ENCODE peak calls at places on chromosomes 3 and 15, in five cellular contexts. One of them, this sample, is unnamed.
A peak's percentile ranks its signal among the peaks of the same experiment; 100 is the strongest.

GRCh38 chr3:70771426-70772147 is 459.1 kb upstream of the MDFIC2 start:
- DNase-seq in H9: no peak
- DNase-seq in neuronal stem cell: no peak
- DNase-seq in mesenchymal stem cell: no peak
- DNase-seq in trophoblast cell: no peak
- DNase-seq in this sample: no peak

GRCh38 chr3:171810278-171811058 is at the start of gene PLD1:
- DNase-seq in H9: no peak
- DNase-seq in neuronal stem cell: peak; percentile 15
- DNase-seq in mesenchymal stem cell: peak; percentile 90
- DNase-seq in trophoblast cell: peak; percentile 98
- DNase-seq in this sample: no peak

GRCh38 chr3:42790714-42791229 is 13.5 kb downstream of the HIGD1A start:
- DNase-seq in H9: no peak
- DNase-seq in neuronal stem cell: no peak
- DNase-seq in mesenchymal stem cell: no peak
- DNase-seq in trophoblast cell: no peak
- DNase-seq in this sample: no peak

GRCh38 chr3:81087607-81088006 is 673.8 kb downstream of the GBE1 start:
- DNase-seq in H9: no peak
- DNase-seq in neuronal stem cell: no peak
- DNase-seq in mesenchymal stem cell: no peak
- DNase-seq in trophoblast cell: no peak
- DNase-seq in this sample: no peak

GRCh38 chr3:19489936-19490335 is 341.6 kb downstream of the KCNH8 start:
- DNase-seq in H9: no peak
- DNase-seq in neuronal stem cell: no peak
- DNase-seq in mesenchymal stem cell: no peak
- DNase-seq in trophoblast cell: no peak
- DNase-seq in this sample: no peak

GRCh38 chr3:193563999-193564398 is 9.3 kb upstream of the ATP13A4 start:
- DNase-seq in H9: peak; percentile 54
- DNase-seq in neuronal stem cell: no peak
- DNase-seq in mesenchymal stem cell: no peak
- DNase-seq in trophoblast cell: peak; percentile 9
- DNase-seq in this sample: no peak

GRCh38 chr3:126835472-126836219 is 131.6 kb downstream of the CHCHD6 start:
- DNase-seq in H9: no peak
- DNase-seq in neuronal stem cell: no peak
- DNase-seq in mesenchymal stem cell: peak; percentile 59
- DNase-seq in trophoblast cell: no peak
- DNase-seq in this sample: no peak

GRCh38 chr3:183123891-183124290 is 24.6 kb upstream of the MCCC1 start:
- DNase-seq in H9: no peak
- DNase-seq in neuronal stem cell: no peak
- DNase-seq in mesenchymal stem cell: peak; percentile 35
- DNase-seq in trophoblast cell: no peak
- DNase-seq in this sample: no peak

GRCh38 chr3:135325726-135326245 is 530.7 kb downstream of the EPHB1 start:
- DNase-seq in H9: no peak
- DNase-seq in neuronal stem cell: no peak
- DNase-seq in mesenchymal stem cell: no peak
- DNase-seq in trophoblast cell: no peak
- DNase-seq in this sample: no peak

GRCh38 chr3:119681279-119681678 is 4.1 kb upstream of the COX17 start:
- DNase-seq in H9: no peak
- DNase-seq in neuronal stem cell: no peak
- DNase-seq in mesenchymal stem cell: peak; percentile 44
- DNase-seq in trophoblast cell: no peak
- DNase-seq in this sample: no peak

GRCh38 chr3:184126006-184126405 is 9.2 kb upstream of the EIF2B5 start:
- DNase-seq in H9: no peak
- DNase-seq in neuronal stem cell: no peak
- DNase-seq in mesenchymal stem cell: no peak
- DNase-seq in trophoblast cell: no peak
- DNase-seq in this sample: no peak

GRCh38 chr3:134850761-134851160 is 55.7 kb downstream of the EPHB1 start:
- DNase-seq in H9: no peak
- DNase-seq in neuronal stem cell: no peak
- DNase-seq in mesenchymal stem cell: no peak
- DNase-seq in trophoblast cell: no peak
- DNase-seq in this sample: no peak

GRCh38 chr3:2851356-2851755 is 258.8 kb downstream of the IL5RA start:
- DNase-seq in H9: no peak
- DNase-seq in neuronal stem cell: no peak
- DNase-seq in mesenchymal stem cell: no peak
- DNase-seq in trophoblast cell: no peak
- DNase-seq in this sample: no peak

GRCh38 chr3:17775073-17775472 is 32.6 kb upstream of the TBC1D5 start:
- DNase-seq in H9: no peak
- DNase-seq in neuronal stem cell: no peak
- DNase-seq in mesenchymal stem cell: no peak
- DNase-seq in trophoblast cell: no peak
- DNase-seq in this sample: no peak

GRCh38 chr3:27883266-27883665 is 161.1 kb upstream of the EOMES start:
- DNase-seq in H9: no peak
- DNase-seq in neuronal stem cell: no peak
- DNase-seq in mesenchymal stem cell: no peak
- DNase-seq in trophoblast cell: no peak
- DNase-seq in this sample: no peak

GRCh38 chr3:97106652-97106989 is 292.2 kb downstream of the EPHA6 start:
- DNase-seq in H9: no peak
- DNase-seq in neuronal stem cell: no peak
- DNase-seq in mesenchymal stem cell: no peak
- DNase-seq in trophoblast cell: no peak
- DNase-seq in this sample: no peak

GRCh38 chr15:89139613-89140499 is 51.6 kb downstream of the ABHD2 start:
- DNase-seq in H9: no peak
- DNase-seq in neuronal stem cell: no peak
- DNase-seq in mesenchymal stem cell: no peak
- DNase-seq in trophoblast cell: no peak
- DNase-seq in this sample: no peak

GRCh38 chr15:68192804-68193521 is 12.2 kb downstream of the CALML4 start:
- DNase-seq in H9: no peak
- DNase-seq in neuronal stem cell: no peak
- DNase-seq in mesenchymal stem cell: no peak
- DNase-seq in trophoblast cell: no peak
- DNase-seq in this sample: no peak

GRCh38 chr15:88810449-88810848 is 7.2 kb downstream of the ACAN start:
- DNase-seq in H9: no peak
- DNase-seq in neuronal stem cell: no peak
- DNase-seq in mesenchymal stem cell: peak; percentile 21
- DNase-seq in trophoblast cell: peak; percentile 72
- DNase-seq in this sample: no peak

GRCh38 chr3:69817988-69818387 is 78.7 kb downstream of the MITF start:
- DNase-seq in H9: no peak
- DNase-seq in neuronal stem cell: no peak
- DNase-seq in mesenchymal stem cell: no peak
- DNase-seq in trophoblast cell: no peak
- DNase-seq in this sample: no peak

GRCh38 chr3:21752749-21753347 is 1.8 kb upstream of the ZNF385D start:
- DNase-seq in H9: no peak
- DNase-seq in neuronal stem cell: no peak
- DNase-seq in mesenchymal stem cell: no peak
- DNase-seq in trophoblast cell: no peak
- DNase-seq in this sample: no peak

DNA sequence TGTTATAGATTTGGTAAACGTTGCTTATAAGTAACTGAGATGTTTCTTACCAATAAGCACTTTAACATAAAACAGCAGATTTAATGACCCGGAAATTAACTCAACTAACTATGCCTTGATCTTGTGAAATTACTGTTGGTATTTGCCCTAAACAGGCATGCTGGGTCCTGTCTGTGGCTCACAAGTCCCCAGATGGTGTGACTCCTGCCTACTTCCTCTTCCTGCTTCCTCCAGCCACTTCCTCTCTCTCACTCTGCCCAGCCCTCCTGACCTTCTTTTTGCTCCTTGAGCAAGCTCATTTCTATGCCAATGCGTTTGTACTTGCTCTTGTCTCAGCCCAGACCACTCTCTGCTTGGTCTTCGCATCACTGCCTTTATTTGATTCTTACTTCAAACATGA is 256.5 kb upstream of the SEMA6D start:
- DNase-seq in H9: no peak
- DNase-seq in neuronal stem cell: no peak
- DNase-seq in mesenchymal stem cell: no peak
- DNase-seq in trophoblast cell: no peak
- DNase-seq in this sample: no peak
- H2BK12ac ChIP-seq in H9: no peak overlapping the region
- H2BK12ac ChIP-seq in neuronal stem cell: no peak overlapping the region
- H2BK12ac ChIP-seq in mesenchymal stem cell: no peak overlapping the region
- H2BK12ac ChIP-seq in trophoblast cell: no peak overlapping the region
- H2BK12ac ChIP-seq in this sample: no peak overlapping the region

GRCh38 chr3:9606108-9606507 is 43.2 kb upstream of the MTMR14 start:
- DNase-seq in H9: no peak
- DNase-seq in neuronal stem cell: no peak
- DNase-seq in mesenchymal stem cell: no peak
- DNase-seq in trophoblast cell: no peak
- DNase-seq in this sample: no peak

GRCh38 chr3:9600597-9600996 is 47.0 kb upstream of the LHFPL4 start:
- DNase-seq in H9: no peak
- DNase-seq in neuronal stem cell: no peak
- DNase-seq in mesenchymal stem cell: no peak
- DNase-seq in trophoblast cell: no peak
- DNase-seq in this sample: no peak

GRCh38 chr3:9598783-9599387 is 45.3 kb upstream of the LHFPL4 start:
- DNase-seq in H9: no peak
- DNase-seq in neuronal stem cell: no peak
- DNase-seq in mesenchymal stem cell: no peak
- DNase-seq in trophoblast cell: no peak
- DNase-seq in this sample: no peak

GRCh38 chr3:9602620-9603019 is 46.7 kb upstream of the MTMR14 start:
- DNase-seq in H9: no peak
- DNase-seq in neuronal stem cell: no peak
- DNase-seq in mesenchymal stem cell: no peak
- DNase-seq in trophoblast cell: no peak
- DNase-seq in this sample: no peak
- H2BK12ac ChIP-seq in H9: no peak overlapping the region
- H2BK12ac ChIP-seq in neuronal stem cell: no peak overlapping the region
- H2BK12ac ChIP-seq in mesenchymal stem cell: no peak overlapping the region
- H2BK12ac ChIP-seq in trophoblast cell: no peak overlapping the region
- H2BK12ac ChIP-seq in this sample: no peak overlapping the region

GRCh38 chr3:30804983-30805382 is 89.5 kb downstream of the GADL1 start:
- DNase-seq in H9: no peak
- DNase-seq in neuronal stem cell: no peak
- DNase-seq in mesenchymal stem cell: peak; percentile 2
- DNase-seq in trophoblast cell: no peak
- DNase-seq in this sample: no peak
- H2BK12ac ChIP-seq in H9: no peak overlapping the region
- H2BK12ac ChIP-seq in neuronal stem cell: no peak overlapping the region
- H2BK12ac ChIP-seq in mesenchymal stem cell: no peak overlapping the region
- H2BK12ac ChIP-seq in trophoblast cell: no peak overlapping the region
- H2BK12ac ChIP-seq in this sample: no peak overlapping the region

GRCh38 chr3:56277236-56277635 is 191.0 kb downstream of the ERC2 start:
- DNase-seq in H9: no peak
- DNase-seq in neuronal stem cell: no peak
- DNase-seq in mesenchymal stem cell: no peak
- DNase-seq in trophoblast cell: no peak
- DNase-seq in this sample: no peak
- H2BK12ac ChIP-seq in H9: no peak overlapping the region
- H2BK12ac ChIP-seq in neuronal stem cell: no peak overlapping the region
- H2BK12ac ChIP-seq in mesenchymal stem cell: no peak overlapping the region
- H2BK12ac ChIP-seq in trophoblast cell: no peak overlapping the region
- H2BK12ac ChIP-seq in this sample: no peak overlapping the region

GRCh38 chr3:160827516-160827915 is 71.5 kb downstream of the PPM1L start:
- DNase-seq in H9: no peak
- DNase-seq in neuronal stem cell: no peak
- DNase-seq in mesenchymal stem cell: no peak
- DNase-seq in trophoblast cell: no peak
- DNase-seq in this sample: no peak
- H2BK12ac ChIP-seq in H9: no peak overlapping the region
- H2BK12ac ChIP-seq in neuronal stem cell: no peak overlapping the region
- H2BK12ac ChIP-seq in mesenchymal stem cell: no peak overlapping the region
- H2BK12ac ChIP-seq in trophoblast cell: no peak overlapping the region
- H2BK12ac ChIP-seq in this sample: no peak overlapping the region

GRCh38 chr3:185605566-185605965 is 19.5 kb downstream of the SENP2 start:
- DNase-seq in H9: no peak
- DNase-seq in neuronal stem cell: no peak
- DNase-seq in mesenchymal stem cell: no peak
- DNase-seq in trophoblast cell: no peak
- DNase-seq in this sample: no peak
- H2BK12ac ChIP-seq in H9: no peak overlapping the region
- H2BK12ac ChIP-seq in neuronal stem cell: no peak overlapping the region
- H2BK12ac ChIP-seq in mesenchymal stem cell: no peak overlapping the region
- H2BK12ac ChIP-seq in trophoblast cell: no peak overlapping the region
- H2BK12ac ChIP-seq in this sample: no peak overlapping the region

DNA sequence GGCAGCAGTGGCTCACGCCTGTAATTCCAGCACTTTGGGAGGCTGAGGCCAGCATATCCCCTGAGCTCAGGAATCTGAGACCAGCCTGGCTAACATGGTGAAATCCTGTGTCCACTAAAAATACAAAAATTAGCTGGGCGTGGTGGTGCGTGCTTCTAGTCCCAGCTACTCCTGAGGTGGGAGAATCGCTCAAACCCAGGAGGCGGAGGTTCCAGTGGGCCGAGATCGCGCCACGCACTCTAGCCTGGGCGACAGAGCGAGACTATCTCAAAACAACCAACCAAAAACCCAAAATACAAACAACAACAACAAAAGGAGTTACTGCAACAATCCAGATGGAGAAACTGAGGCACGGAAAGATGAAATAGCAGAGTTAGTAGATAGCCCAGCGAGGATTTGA is 35.4 kb downstream of the SAXO2 start:
- DNase-seq in H9: no peak
- DNase-seq in neuronal stem cell: no peak
- DNase-seq in mesenchymal stem cell: no peak
- DNase-seq in trophoblast cell: no peak
- DNase-seq in this sample: no peak
- H2BK12ac ChIP-seq in H9: no peak overlapping the region
- H2BK12ac ChIP-seq in neuronal stem cell: no peak overlapping the region
- H2BK12ac ChIP-seq in mesenchymal stem cell: no peak overlapping the region
- H2BK12ac ChIP-seq in trophoblast cell: no peak overlapping the region
- H2BK12ac ChIP-seq in this sample: no peak overlapping the region

GRCh38 chr3:111496894-111497559 is 45.0 kb upstream of the CD96 start:
- DNase-seq in H9: no peak
- DNase-seq in neuronal stem cell: no peak
- DNase-seq in mesenchymal stem cell: no peak
- DNase-seq in trophoblast cell: no peak
- DNase-seq in this sample: no peak
- H2BK12ac ChIP-seq in H9: no peak overlapping the region
- H2BK12ac ChIP-seq in neuronal stem cell: no peak overlapping the region
- H2BK12ac ChIP-seq in mesenchymal stem cell: no peak overlapping the region
- H2BK12ac ChIP-seq in trophoblast cell: peak overlapping the region; percentile 65
- H2BK12ac ChIP-seq in this sample: no peak overlapping the region

GRCh38 chr15:62977952-62978811 is 64.4 kb upstream of the TPM1 start:
- DNase-seq in H9: no peak
- DNase-seq in neuronal stem cell: no peak
- DNase-seq in mesenchymal stem cell: peak; percentile 60
- DNase-seq in trophoblast cell: peak; percentile 87
- DNase-seq in this sample: no peak
- H2BK12ac ChIP-seq in H9: no peak overlapping the region
- H2BK12ac ChIP-seq in neuronal stem cell: no peak overlapping the region
- H2BK12ac ChIP-seq in mesenchymal stem cell: peak overlapping the region; percentile 21
- H2BK12ac ChIP-seq in trophoblast cell: peak overlapping the region; percentile 97
- H2BK12ac ChIP-seq in this sample: no peak overlapping the region